ENCODE peak calls at places on chromosomes 1 and 21, in nine cellular contexts. B is AG04450, W is IMR-90, K is bronchial epithelial cell, E is PC-3, Q is hepatocyte, D is dorsolateral prefrontal cortex, I is cardiac fibroblast, N is adrenal gland. T is an unnamed sample.

GRCh38 chr1:46248122-46248920 is 758 bp downstream of the RAD54L start:
- DNase-seq in Q (peak), E (peak), W (no peak), D (no peak), N (peak), K (peak), I (no peak), B (no peak), T (peak)

GRCh38 chr21:35314896-35315582 is 265.9 kb upstream of the RUNX1 start:
- DNase-seq in N (peak), Q (no peak), W (peak), D (no peak), E (no peak), I (peak), K (no peak), B (no peak), T (no peak)

GRCh38 chr1:24420547-24420946 is 4.9 kb downstream of the NIPAL3 start:
- DNase-seq in K (no peak), D (no peak), B (no peak), N (no peak), I (peak), E (no peak), W (peak), Q (no peak), T (no peak)

GRCh38 chr1:2240251-2241156 is 12.4 kb downstream of the SKI start:
- DNase-seq in W (peak), K (peak), N (peak), E (no peak), D (peak), B (no peak), Q (peak), I (peak), T (no peak)

GRCh38 chr1:6057170-6057569 is 11.5 kb downstream of the KCNAB2 start:
- DNase-seq in D (no peak), B (no peak), I (no peak), K (no peak), E (no peak), N (no peak), W (no peak), Q (no peak), T (no peak)

GRCh38 chr1:226125097-226125630 is 61.4 kb downstream of the ACBD3 start:
- DNase-seq in B (peak), K (peak), E (peak), W (peak), Q (peak), I (peak), D (peak), N (peak), T (peak)

GRCh38 chr1:202964755-202965440 is 2.2 kb downstream of the CYB5R1 start:
- DNase-seq in K (peak), I (peak), B (no peak), D (peak), Q (no peak), W (peak), E (no peak), N (peak), T (no peak)

GRCh38 chr1:205258313-205259176 is 30.8 kb downstream of the TMCC2 start:
- DNase-seq in I (peak), W (peak), N (peak), D (peak), Q (no peak), B (no peak), K (peak), E (peak), T (no peak)

GRCh38 chr21:42571391-42572150 is 57.9 kb downstream of the SLC37A1 start:
- DNase-seq in D (no peak), B (no peak), Q (no peak), I (no peak), K (no peak), W (no peak), E (no peak), N (no peak), T (peak)

GRCh38 chr1:30378023-30378596 is 345.3 kb downstream of the MATN1 start:
- DNase-seq in B (no peak), Q (no peak), I (no peak), W (no peak), K (no peak), E (no peak), D (no peak), N (no peak), T (no peak)

GRCh38 chr1:37471345-37472231 is 2.8 kb upstream of the ZC3H12A start:
- DNase-seq in Q (peak), E (peak), I (peak), N (peak), B (peak), W (peak), D (peak), K (peak), T (no peak)

GRCh38 chr1:114620419-114620818 is 39.0 kb upstream of the BCAS2 start:
- DNase-seq in D (no peak), E (no peak), W (no peak), B (no peak), Q (no peak), N (no peak), K (peak), I (no peak), T (no peak)

GRCh38 chr1:186967659-186968394 is 139.1 kb downstream of the PLA2G4A start:
- DNase-seq in I (peak), D (no peak), Q (no peak), N (no peak), B (no peak), W (peak), K (peak), E (peak), T (no peak)

GRCh38 chr21:26099610-26100219 is 70.9 kb downstream of the APP start:
- DNase-seq in N (no peak), B (no peak), Q (no peak), E (no peak), I (peak), W (peak), D (no peak), K (no peak), T (no peak)

GRCh38 chr1:52913537-52913936 is 8.0 kb downstream of the ECHDC2 start:
- DNase-seq in D (no peak), B (no peak), W (no peak), N (no peak), E (no peak), K (no peak), Q (no peak), I (no peak), T (peak)

GRCh38 chr1:226938903-226939438 is 1.1 kb upstream of the COQ8A start:
- DNase-seq in N (no peak), K (peak), B (no peak), D (no peak), Q (peak), W (peak), I (peak), E (peak), T (peak)

GRCh38 chr1:19462781-19463180 is 22.6 kb downstream of the CAPZB start:
- DNase-seq in Q (no peak), B (no peak), E (no peak), I (no peak), W (no peak), K (no peak), N (no peak), D (no peak), T (no peak)

GRCh38 chr1:185674201-185674600 is 60.0 kb upstream of the HMCN1 start:
- DNase-seq in D (no peak), B (no peak), K (no peak), I (no peak), E (peak), W (no peak), N (no peak), Q (peak), T (no peak)

DNA sequence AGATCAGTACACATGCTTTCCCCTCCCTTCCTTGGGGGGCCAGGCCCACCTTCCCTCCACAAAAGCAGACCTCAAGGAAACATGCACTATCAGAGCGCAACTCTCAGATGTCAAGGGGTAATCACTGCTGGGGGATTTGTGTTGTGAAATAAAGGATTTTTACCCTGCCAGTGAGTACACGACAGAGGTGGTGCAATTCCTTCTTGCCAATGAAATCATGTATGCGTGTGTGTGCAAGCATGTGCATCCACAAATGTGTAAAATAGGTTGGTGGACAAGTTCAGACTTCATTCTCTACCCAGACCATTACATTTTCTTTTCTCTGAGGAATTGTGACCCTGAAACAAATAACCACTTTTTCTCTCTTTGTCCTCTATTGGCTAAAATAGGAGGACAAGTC is 9.8 kb upstream of the NOS1AP start:
- DNase-seq in B (no peak), K (peak), W (no peak), I (no peak), E (no peak), N (no peak), D (no peak), Q (no peak), T (no peak)
- H3K4me3 ChIP-seq in B (no peak), K (no peak), W (no peak), I (no peak), E (no peak), N (no peak), D (no peak), Q (no peak), T (no peak)

GRCh38 chr1:154326546-154327465 is 1.5 kb downstream of the ATP8B2 start:
- DNase-seq in B (no peak), K (peak), D (no peak), E (peak), W (peak), Q (no peak), N (peak), I (peak), T (no peak)
- TF ChIP-seq CTCF in B (no peak), K (no peak), D (no peak), E (peak), W (no peak), Q (no peak), N (no peak), I (no peak), T (no peak)

GRCh38 chr1:209797978-209798639 is 7.8 kb downstream of the IRF6 start:
- DNase-seq in B (no peak), D (no peak), Q (no peak), N (no peak), E (peak), K (peak), W (no peak), I (no peak), T (no peak)

GRCh38 chr1:209802780-209803152 is 3.2 kb downstream of the IRF6 start:
- DNase-seq in B (no peak), K (no peak), I (no peak), E (no peak), W (no peak), Q (no peak), N (no peak), D (no peak), T (no peak)

GRCh38 chr1:209802117-209802779 is 3.7 kb downstream of the IRF6 start:
- DNase-seq in B (no peak), W (no peak), K (no peak), Q (no peak), D (no peak), E (no peak), I (peak), N (peak), T (no peak)

GRCh38 chr1:209803568-209803967 is 2.4 kb downstream of the IRF6 start:
- DNase-seq in E (no peak), K (no peak), B (no peak), I (no peak), W (no peak), N (no peak), D (no peak), Q (no peak), T (no peak)

DNA sequence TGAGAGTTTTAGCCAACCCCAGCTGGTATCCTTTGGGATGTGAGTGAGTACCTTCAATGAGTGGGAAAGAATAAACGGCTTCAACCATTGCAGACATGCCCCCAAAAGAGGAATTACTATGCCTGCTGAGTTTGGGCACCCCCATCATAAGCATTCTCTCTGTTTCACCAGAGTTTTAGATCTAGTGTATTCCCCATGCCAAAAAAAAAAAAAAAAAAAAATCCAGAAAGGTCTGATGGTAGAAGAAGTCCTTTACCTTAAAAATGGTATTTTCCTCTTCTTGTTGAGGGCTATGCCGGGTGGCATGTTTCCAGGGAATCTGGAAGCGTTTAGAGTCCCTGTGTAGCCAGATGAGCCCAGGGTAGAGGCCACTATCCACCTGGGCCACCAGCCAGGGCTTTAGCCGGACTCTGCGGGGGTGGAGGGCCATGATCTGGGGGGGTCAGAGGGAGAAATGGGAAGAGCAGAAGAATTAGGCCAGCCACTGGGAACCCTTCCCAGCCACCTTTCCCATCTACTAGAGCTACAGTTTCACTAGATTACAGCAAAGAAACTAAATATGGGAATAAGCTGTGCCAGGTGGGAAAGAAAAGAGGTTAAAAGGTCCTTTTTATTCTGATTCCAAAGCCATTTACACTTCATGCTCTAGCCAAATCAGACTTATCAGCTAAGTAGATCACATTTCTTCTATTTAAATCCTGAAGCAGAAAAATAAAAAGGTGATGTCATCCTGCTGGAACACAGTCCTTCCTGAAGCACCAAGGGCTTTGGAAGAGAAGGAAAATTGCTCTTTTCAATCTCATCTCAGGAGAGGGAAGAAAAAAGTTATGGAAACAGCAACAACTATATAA is 4.7 kb downstream of the IRF6 start:
- DNase-seq in I (peak), B (no peak), D (no peak), W (peak), N (peak), Q (no peak), K (no peak), E (no peak), T (no peak)
- H3K4me3 ChIP-seq in I (no peak), B (no peak), D (no peak), W (no peak), N (no peak), Q (no peak), K (no peak), E (no peak), T (no peak)

GRCh38 chr1:160779662-160780397 is 16.1 kb upstream of the LY9 start:
- DNase-seq in I (no peak), E (peak), D (no peak), K (no peak), B (no peak), Q (peak), W (no peak), N (no peak), T (peak)
- TF ChIP-seq CTCF in I (no peak), E (peak), D (no peak), K (peak), B (peak), Q (peak), W (peak), N (no peak), T (peak)

DNA sequence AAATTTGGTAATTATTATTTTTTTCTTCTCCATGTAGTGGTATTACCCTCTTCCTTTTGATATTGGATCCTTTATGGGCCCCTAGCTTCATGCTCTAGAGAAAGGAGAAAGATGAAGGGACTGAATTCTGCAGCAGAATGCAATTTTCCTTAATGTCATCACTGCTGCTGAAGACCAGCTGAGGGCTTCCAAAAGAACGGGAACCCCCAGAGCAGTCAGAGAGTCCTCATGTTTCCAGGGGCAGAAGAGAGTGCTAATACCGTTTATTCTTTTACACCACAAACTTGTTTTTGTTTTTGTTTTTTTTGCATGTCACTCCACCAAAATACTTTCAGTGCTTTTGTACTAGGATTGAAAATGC is 21.1 kb upstream of the TBX15 start:
- DNase-seq in W (no peak), Q (no peak), N (no peak), E (no peak), D (no peak), I (no peak), K (no peak), B (no peak), T (no peak)
- H3K4me3 ChIP-seq in W (no peak), Q (no peak), N (no peak), E (no peak), D (no peak), I (no peak), K (no peak), B (no peak), T (no peak)

GRCh38 chr1:181486098-181486420 is 2.7 kb downstream of the CACNA1E start:
- DNase-seq in N (no peak), B (no peak), I (no peak), D (no peak), E (no peak), K (no peak), W (no peak), Q (no peak), T (no peak)

GRCh38 chr1:181483084-181483559 is at the start of gene CACNA1E:
- DNase-seq in E (no peak), K (no peak), N (no peak), Q (no peak), W (no peak), B (no peak), I (no peak), D (no peak), T (no peak)

GRCh38 chr1:181482521-181483083 is 715 bp upstream of the CACNA1E start:
- DNase-seq in N (no peak), K (peak), I (no peak), E (no peak), D (peak), Q (peak), W (peak), B (no peak), T (no peak)

GRCh38 chr1:181483561-181484291 is 409 bp downstream of the CACNA1E start:
- DNase-seq in D (no peak), I (no peak), N (no peak), E (no peak), Q (no peak), B (no peak), K (no peak), W (no peak), T (no peak)

DNA sequence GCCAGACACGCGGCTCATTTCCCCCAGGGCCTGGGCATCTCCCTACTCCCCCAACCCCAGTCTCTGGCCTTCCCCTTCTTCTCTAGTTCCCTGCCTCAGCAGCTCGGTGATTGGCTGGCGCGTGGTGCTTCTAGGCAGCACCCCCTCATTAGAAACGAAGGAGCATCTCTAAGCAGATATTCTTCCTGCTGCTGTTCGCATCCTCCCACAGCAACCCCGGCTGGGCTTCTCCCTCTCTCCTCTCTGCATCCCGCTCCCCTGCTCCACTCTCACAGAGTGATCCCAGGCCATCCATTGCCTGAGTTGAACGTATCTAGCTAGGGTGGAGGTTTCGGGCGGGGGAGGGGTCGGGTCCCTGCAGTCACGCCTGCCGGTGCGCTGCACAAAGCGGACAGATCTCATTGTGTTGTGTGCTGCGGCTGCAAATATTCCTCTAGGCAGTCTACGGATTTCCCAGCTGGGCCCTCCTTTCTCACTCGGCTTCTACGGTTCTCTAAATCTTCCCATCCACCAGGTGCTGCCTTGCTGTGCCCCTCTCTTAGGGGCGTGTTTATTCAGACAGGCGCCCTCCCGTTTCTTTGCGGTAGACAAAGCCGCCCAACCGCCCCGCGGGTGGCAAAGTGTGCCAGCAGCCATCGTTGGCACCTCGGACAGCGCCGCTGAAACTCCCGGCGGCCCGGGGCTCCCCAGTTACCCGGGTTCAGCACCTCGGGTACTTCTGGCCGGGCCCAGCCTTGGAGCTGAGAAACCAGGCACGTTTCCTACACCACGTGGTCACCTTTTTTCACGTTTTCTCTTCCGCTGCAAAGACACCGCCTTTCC is 2.2 kb downstream of the CACNA1E start:
- DNase-seq in I (no peak), B (no peak), W (no peak), E (no peak), Q (peak), N (no peak), D (peak), K (peak), T (no peak)
- TF ChIP-seq CTCF in I (no peak), B (no peak), W (no peak), E (no peak), Q (peak), N (no peak), D (peak), K (peak), T (no peak)

GRCh38 chr1:26125382-26125781 is 13.8 kb downstream of the PDIK1L start:
- DNase-seq in K (no peak), N (no peak), I (no peak), W (no peak), E (no peak), Q (no peak), D (no peak), B (no peak), T (no peak)
- H3K4me3 ChIP-seq in K (no peak), N (no peak), I (no peak), W (no peak), E (no peak), Q (no peak), D (no peak), B (no peak), T (no peak)

DNA sequence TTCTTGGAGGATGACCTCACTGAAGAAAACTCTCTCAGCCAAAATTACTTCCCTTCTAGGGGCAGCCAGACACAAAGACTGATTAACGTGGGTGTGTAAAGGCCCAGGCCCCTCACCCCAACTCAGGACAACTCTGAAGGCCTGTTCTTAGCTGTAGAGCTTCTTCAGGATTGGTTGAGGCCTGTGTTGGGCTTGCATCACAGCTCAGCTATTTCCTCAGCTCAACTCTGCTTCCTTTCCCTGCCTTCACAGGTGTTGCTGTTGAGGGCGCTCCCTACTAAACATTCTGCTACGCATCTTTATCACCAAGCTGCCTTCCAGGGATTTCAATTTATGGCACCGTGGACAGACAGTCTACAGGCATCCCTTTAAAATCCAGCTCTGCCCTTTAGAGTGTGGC is 36.8 kb downstream of the MAB21L3 start:
- DNase-seq in K (peak), B (no peak), Q (no peak), W (no peak), D (no peak), N (no peak), I (no peak), E (no peak), T (no peak)
- TF ChIP-seq CTCF in K (no peak), B (no peak), Q (no peak), W (no peak), D (no peak), N (no peak), I (no peak), E (no peak), T (no peak)

GRCh38 chr1:74587888-74588287 is 75.5 kb upstream of the LRRC53 start:
- DNase-seq in E (no peak), N (no peak), I (no peak), W (no peak), D (no peak), B (no peak), K (no peak), Q (no peak), T (no peak)

GRCh38 chr1:74583365-74583764 is 71.0 kb upstream of the LRRC53 start:
- DNase-seq in I (no peak), D (no peak), N (no peak), K (no peak), W (no peak), Q (no peak), E (no peak), B (no peak), T (no peak)

GRCh38 chr1:74590288-74590687 is 77.9 kb upstream of the LRRC53 start:
- DNase-seq in N (no peak), B (no peak), I (no peak), E (no peak), W (no peak), Q (no peak), D (no peak), K (no peak), T (no peak)

GRCh38 chr1:74584185-74584584 is 71.8 kb upstream of the LRRC53 start:
- DNase-seq in E (no peak), K (no peak), N (no peak), Q (no peak), W (peak), D (no peak), I (peak), B (no peak), T (no peak)

GRCh38 chr1:74586253-74586897 is 74.0 kb upstream of the LRRC53 start:
- DNase-seq in W (no peak), D (no peak), N (no peak), K (no peak), B (no peak), I (no peak), E (no peak), Q (no peak), T (no peak)
- H3K4me3 ChIP-seq in W (no peak), D (no peak), N (no peak), K (no peak), B (peak), I (no peak), E (no peak), Q (no peak), T (no peak)

GRCh38 chr1:91805343-91805801 is 80.6 kb downstream of the TGFBR3 start:
- DNase-seq in Q (no peak), B (no peak), I (no peak), W (no peak), N (no peak), D (no peak), E (no peak), K (no peak), T (no peak)
- TF ChIP-seq CTCF in Q (no peak), B (no peak), I (no peak), W (no peak), N (no peak), D (no peak), E (no peak), K (no peak), T (no peak)

T was measured in Caco-2.